ENCODE peak calls at places on chromosomes 16 and 17, in nine cellular contexts. D is GM23338; C is HCT116; V is trophoblast cell; Y is OCI-LY7; R is effector memory CD4-positive, alpha-beta T cell; U is heart left ventricle; W is AG04449; S is lung. X is an unnamed sample.

GRCh38 chr17:82859431-82860403 is 19.9 kb upstream of the ZNF750 start:
- DNase-seq in D (no peak), C (peak), V (peak), Y (peak), R (peak), U (no peak), W (no peak), S (no peak), X (peak)

GRCh38 chr17:17685775-17686291 is 4.6 kb downstream of the RAI1 start:
- DNase-seq in D (peak), C (peak), V (peak), Y (no peak), R (no peak), U (no peak), W (no peak), S (peak), X (no peak)

GRCh38 chr16:11327277-11328171 is 17.7 kb upstream of the RMI2 start:
- DNase-seq in D (peak), C (no peak), V (no peak), Y (peak), R (no peak), U (peak), W (no peak), S (no peak), X (no peak)

GRCh38 chr16:57118461-57119084 is 26.2 kb downstream of the CPNE2 start:
- DNase-seq in D (no peak), C (no peak), V (no peak), Y (no peak), R (no peak), U (no peak), W (no peak), S (no peak), X (no peak)

GRCh38 chr16:15658556-15658955 is 8.5 kb downstream of the NDE1 start:
- DNase-seq in D (no peak), C (no peak), V (no peak), Y (no peak), R (no peak), U (no peak), W (no peak), S (no peak), X (no peak)

GRCh38 chr16:85006639-85007038 is 4.7 kb downstream of the ZDHHC7 start:
- DNase-seq in D (no peak), C (no peak), V (no peak), Y (no peak), R (no peak), U (no peak), W (no peak), S (no peak), X (no peak)

GRCh38 chr17:82615084-82616020 is 32.9 kb downstream of the WDR45B start:
- DNase-seq in D (peak), C (no peak), V (no peak), Y (no peak), R (no peak), U (no peak), W (no peak), S (no peak), X (peak)

GRCh38 chr17:55263565-55264272 is 1.0 kb upstream of the HLF start:
- DNase-seq in D (peak), C (no peak), V (no peak), Y (no peak), R (peak), U (no peak), W (no peak), S (no peak), X (no peak)

GRCh38 chr17:2695243-2695960 is 16.2 kb downstream of the CLUH start:
- DNase-seq in D (no peak), C (no peak), V (no peak), Y (no peak), R (no peak), U (peak), W (no peak), S (no peak), X (no peak)

GRCh38 chr16:51161440-51162195 is 10.5 kb upstream of the SALL1 start:
- DNase-seq in D (no peak), C (no peak), V (no peak), Y (no peak), R (no peak), U (no peak), W (no peak), S (no peak), X (no peak)

GRCh38 chr16:90040152-90041023 is 21.1 kb upstream of the DBNDD1 start:
- DNase-seq in D (no peak), C (no peak), V (no peak), Y (no peak), R (no peak), U (no peak), W (no peak), S (no peak), X (no peak)

GRCh38 chr16:50771366-50771765 is 29.5 kb downstream of the CYLD start:
- DNase-seq in D (no peak), C (no peak), V (no peak), Y (no peak), R (no peak), U (no peak), W (peak), S (no peak), X (no peak)

GRCh38 chr16:1494129-1494640 is 1.0 kb downstream of the TELO2 start:
- DNase-seq in D (peak), C (no peak), V (peak), Y (peak), R (no peak), U (peak), W (peak), S (no peak), X (peak)

GRCh38 chr16:10839271-10839661 is 20.7 kb upstream of the TVP23A start:
- DNase-seq in D (no peak), C (no peak), V (no peak), Y (no peak), R (no peak), U (no peak), W (no peak), S (no peak), X (no peak)

GRCh38 chr17:48571024-48571818 is 6.9 kb downstream of the HOXB4 start:
- DNase-seq in D (no peak), C (no peak), V (no peak), Y (no peak), R (no peak), U (no peak), W (no peak), S (no peak), X (no peak)

GRCh38 chr17:40550608-40551007 is 14.7 kb downstream of the CCR7 start:
- DNase-seq in D (no peak), C (no peak), V (no peak), Y (no peak), R (no peak), U (peak), W (peak), S (peak), X (peak)

GRCh38 chr16:58510097-58510775 is 5.1 kb upstream of the SETD6 start:
- DNase-seq in D (no peak), C (no peak), V (no peak), Y (no peak), R (no peak), U (no peak), W (no peak), S (no peak), X (no peak)

GRCh38 chr16:50473375-50473945 is 74.7 kb upstream of the NKD1 start:
- DNase-seq in D (no peak), C (no peak), V (no peak), Y (no peak), R (no peak), U (no peak), W (no peak), S (no peak), X (no peak)

GRCh38 chr17:28788100-28788499 is 44.3 kb downstream of the TRAF4 start:
- DNase-seq in D (no peak), C (no peak), V (no peak), Y (no peak), R (no peak), U (no peak), W (no peak), S (no peak), X (no peak)

GRCh38 chr17:47813512-47814031 is 8.0 kb downstream of the OSBPL7 start:
- DNase-seq in D (no peak), C (no peak), V (no peak), Y (no peak), R (no peak), U (no peak), W (no peak), S (no peak), X (no peak)

GRCh38 chr17:67018429-67019125 is 25.8 kb upstream of the CACNG1 start:
- DNase-seq in D (no peak), C (no peak), V (no peak), Y (no peak), R (no peak), U (no peak), W (no peak), S (no peak), X (no peak)

GRCh38 chr16:5070431-5071186 is 1.0 kb upstream of the ALG1 start:
- DNase-seq in D (no peak), C (no peak), V (no peak), Y (no peak), R (no peak), U (no peak), W (no peak), S (no peak), X (no peak)

GRCh38 chr17:8470447-8471047 is 34.9 kb downstream of the NDEL1 start:
- DNase-seq in D (no peak), C (no peak), V (no peak), Y (no peak), R (no peak), U (peak), W (no peak), S (no peak), X (no peak)

GRCh38 chr17:78923660-78924453 is 1.3 kb downstream of the TIMP2 start:
- DNase-seq in D (peak), C (peak), V (peak), Y (peak), R (peak), U (peak), W (no peak), S (peak), X (peak)

GRCh38 chr17:64259922-64260321 is 3.1 kb downstream of the TEX2 start:
- DNase-seq in D (no peak), C (no peak), V (peak), Y (no peak), R (no peak), U (no peak), W (no peak), S (no peak), X (no peak)

GRCh38 chr16:15574614-15574948 is 68.4 kb downstream of the MARF1 start:
- DNase-seq in D (no peak), C (no peak), V (no peak), Y (no peak), R (no peak), U (no peak), W (no peak), S (no peak), X (no peak)

GRCh38 chr17:59561042-59561441 is 4.4 kb upstream of the DHX40 start:
- DNase-seq in D (peak), C (peak), V (peak), Y (peak), R (no peak), U (no peak), W (no peak), S (no peak), X (peak)

GRCh38 chr16:20321671-20322070 is 5.6 kb downstream of the GP2 start:
- DNase-seq in D (no peak), C (no peak), V (no peak), Y (no peak), R (no peak), U (no peak), W (no peak), S (no peak), X (no peak)

GRCh38 chr17:48429638-48430586 is at the start of gene SKAP1:
- DNase-seq in D (peak), C (no peak), V (peak), Y (no peak), R (peak), U (peak), W (no peak), S (no peak), X (no peak)

GRCh38 chr17:73591278-73592078 is 52.8 kb downstream of the SDK2 start:
- DNase-seq in D (no peak), C (no peak), V (peak), Y (peak), R (peak), U (no peak), W (no peak), S (peak), X (no peak)

GRCh38 chr16:64363039-64363438 is 758.8 kb downstream of the CDH11 start:
- DNase-seq in D (no peak), C (no peak), V (no peak), Y (no peak), R (no peak), U (no peak), W (no peak), S (no peak), X (no peak)

GRCh38 chr16:21628772-21629171 is 23.6 kb downstream of the IGSF6 start:
- DNase-seq in D (no peak), C (no peak), V (no peak), Y (no peak), R (no peak), U (no peak), W (no peak), S (no peak), X (no peak)

GRCh38 chr17:43479948-43480347 is 3.8 kb upstream of the DHX8 start:
- DNase-seq in D (no peak), C (no peak), V (no peak), Y (no peak), R (no peak), U (no peak), W (no peak), S (no peak), X (peak)

GRCh38 chr16:67873435-67874146 is 739 bp downstream of the EDC4 start:
- DNase-seq in D (peak), C (no peak), V (no peak), Y (peak), R (no peak), U (no peak), W (no peak), S (no peak), X (no peak)

GRCh38 chr16:67874147-67874771 is 1.4 kb downstream of the EDC4 start:
- DNase-seq in D (no peak), C (no peak), V (no peak), Y (peak), R (no peak), U (no peak), W (no peak), S (no peak), X (no peak)

GRCh38 chr16:67872631-67873434 is at the start of gene EDC4:
- DNase-seq in D (peak), C (peak), V (peak), Y (peak), R (peak), U (peak), W (peak), S (peak), X (peak)

GRCh38 chr16:67871256-67871655 is 1.6 kb upstream of the EDC4 start:
- DNase-seq in D (no peak), C (no peak), V (no peak), Y (no peak), R (no peak), U (no peak), W (no peak), S (no peak), X (no peak)

GRCh38 chr16:67872131-67872630 is 671 bp upstream of the EDC4 start:
- DNase-seq in D (no peak), C (no peak), V (no peak), Y (no peak), R (no peak), U (no peak), W (no peak), S (no peak), X (no peak)
- H3K4me3 ChIP-seq in D (peak), C (no peak), V (no peak), Y (peak), R (peak), U (peak), W (no peak), S (no peak), X (no peak)

GRCh38 chr17:80965606-80966005 is 26.0 kb upstream of the CHMP6 start:
- DNase-seq in D (no peak), C (no peak), V (no peak), Y (no peak), R (no peak), U (peak), W (no peak), S (no peak), X (no peak)

GRCh38 chr17:80969030-80969673 is 22.5 kb upstream of the CHMP6 start:
- DNase-seq in D (no peak), C (no peak), V (no peak), Y (no peak), R (no peak), U (no peak), W (no peak), S (no peak), X (no peak)

GRCh38 chr17:80969674-80970043 is 22.0 kb upstream of the CHMP6 start:
- DNase-seq in D (no peak), C (no peak), V (no peak), Y (no peak), R (no peak), U (no peak), W (no peak), S (no peak), X (peak)

GRCh38 chr17:80968602-80969029 is 23.0 kb upstream of the CHMP6 start:
- DNase-seq in D (no peak), C (no peak), V (no peak), Y (no peak), R (no peak), U (no peak), W (no peak), S (no peak), X (no peak)

GRCh38 chr17:80967404-80967872 is 24.2 kb upstream of the CHMP6 start:
- DNase-seq in D (no peak), C (no peak), V (no peak), Y (no peak), R (no peak), U (peak), W (no peak), S (no peak), X (no peak)
- H3K4me3 ChIP-seq in D (no peak), C (no peak), V (no peak), Y (no peak), R (no peak), U (no peak), W (no peak), S (no peak), X (no peak)

DNA sequence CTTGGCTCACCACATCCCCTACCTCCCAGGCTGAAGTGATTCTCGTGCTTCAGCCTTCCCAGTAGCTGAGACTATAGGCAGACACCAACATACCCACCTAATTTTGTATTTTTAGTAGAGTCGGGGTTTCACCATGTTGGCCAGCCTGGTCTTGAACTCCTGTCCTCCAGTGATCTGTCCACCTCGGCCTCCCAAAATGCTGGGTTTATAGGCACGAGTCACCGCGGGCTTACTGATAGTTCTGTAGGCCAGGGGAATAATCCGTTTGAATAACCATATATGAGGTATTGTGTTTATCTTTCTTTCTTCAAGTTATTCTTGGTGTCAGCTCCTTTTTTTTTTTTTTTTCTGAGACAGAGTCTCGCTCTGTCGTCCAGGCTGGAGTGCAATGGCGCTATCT is 7.7 kb downstream of the FAM234A start:
- DNase-seq in D (no peak), C (no peak), V (no peak), Y (no peak), R (no peak), U (no peak), W (no peak), S (no peak), X (no peak)
- H3K4me3 ChIP-seq in D (no peak), C (no peak), V (no peak), Y (no peak), R (no peak), U (no peak), W (no peak), S (no peak), X (no peak)

DNA sequence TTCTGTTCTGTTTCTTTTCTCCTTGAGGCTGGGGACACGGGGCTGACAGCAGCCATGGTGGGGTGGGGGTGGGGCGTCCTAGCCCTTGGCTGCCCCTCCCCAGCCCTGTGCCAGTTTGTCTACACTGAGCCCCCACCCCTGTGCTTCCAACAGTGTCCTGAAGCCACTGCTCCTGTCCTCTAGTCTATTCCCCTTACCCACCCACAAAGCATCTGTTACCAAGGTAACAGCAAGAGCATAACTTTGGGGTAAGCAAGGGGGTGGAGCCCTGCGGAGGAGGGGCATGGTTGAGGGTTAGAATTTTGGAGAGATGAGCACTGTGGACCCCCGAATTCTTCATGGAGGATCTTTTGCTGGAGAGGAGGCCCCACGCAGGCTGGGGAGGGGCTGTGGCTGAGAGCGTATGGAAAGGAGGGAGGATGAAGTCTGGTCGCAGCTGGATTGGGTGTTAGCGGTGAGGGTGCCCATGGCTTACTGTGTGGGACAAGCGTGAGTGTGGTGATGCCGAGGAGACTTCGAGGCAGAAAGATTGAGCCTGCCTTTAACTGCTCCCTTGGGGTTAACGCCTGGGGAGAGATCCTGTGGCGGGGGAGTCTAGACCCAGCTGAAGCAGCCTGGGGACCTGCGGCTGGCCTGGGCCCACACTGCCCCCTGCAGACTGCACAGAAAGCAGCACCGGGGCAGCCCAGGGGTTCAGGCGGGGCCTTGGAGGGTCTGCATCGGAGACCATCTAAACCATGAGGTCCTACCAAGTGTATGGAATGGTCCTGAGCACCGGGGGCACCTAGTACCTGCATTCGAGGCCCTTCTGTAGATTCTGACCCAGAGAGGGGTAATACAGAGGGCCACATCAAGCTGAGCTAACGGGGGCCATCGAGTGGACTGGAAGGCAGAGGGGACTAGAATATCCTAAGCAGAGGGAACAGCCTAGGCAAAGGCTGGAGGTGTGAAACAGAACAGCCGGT is 6.1 kb upstream of the STAC2 start:
- DNase-seq in D (peak), C (no peak), V (peak), Y (peak), R (peak), U (peak), W (no peak), S (no peak), X (peak)
- H3K4me3 ChIP-seq in D (peak), C (no peak), V (no peak), Y (no peak), R (no peak), U (no peak), W (peak), S (no peak), X (no peak)

X was measured in WERI-Rb-1.